ENCODE peak calls at places on chromosome 16, in ten cellular contexts. G is Peyer's patch; J is CD8-positive, alpha-beta T cell; E is fibroblast of mammary gland; X is left ventricle myocardium inferior; Y is AG04449; I is kidney; W is epithelial cell of esophagus; C is PC-9; K is testis. F is an unnamed sample.

GRCh38 chr16:15575293-15576049 is 67.5 kb downstream of the MARF1 start:
- DNase-seq in W (no peak), C (no peak), J (no peak), Y (no peak), E (no peak), K (no peak), G (no peak), X (no peak), I (no peak), F (no peak)

GRCh38 chr16:73076291-73076959 is 28.5 kb upstream of the ZFHX3 start:
- DNase-seq in W (no peak), K (no peak), J (no peak), G (no peak), X (no peak), C (no peak), I (no peak), Y (no peak), E (no peak), F (no peak)

GRCh38 chr16:80518436-80518835 is 22.4 kb upstream of the DYNLRB2 start:
- DNase-seq in W (peak), I (no peak), J (peak), Y (no peak), C (no peak), E (peak), K (no peak), X (no peak), G (no peak), F (peak)

GRCh38 chr16:23842137-23842600 is 6.4 kb downstream of the PRKCB start:
- DNase-seq in Y (no peak), G (no peak), J (no peak), K (no peak), C (no peak), I (no peak), W (no peak), E (no peak), X (no peak), F (no peak)

GRCh38 chr16:71564377-71564967 is 12.4 kb downstream of the TAT start:
- DNase-seq in X (no peak), J (no peak), I (no peak), Y (no peak), W (no peak), C (no peak), G (no peak), K (peak), E (no peak), F (no peak)

GRCh38 chr16:78669994-78670393 is 570.5 kb downstream of the WWOX start:
- DNase-seq in G (no peak), K (peak), I (peak), Y (no peak), E (peak), J (no peak), W (no peak), X (peak), C (no peak), F (no peak)

GRCh38 chr16:57341441-57342303 is 16.9 kb upstream of the CCL22 start:
- DNase-seq in Y (peak), X (no peak), K (no peak), W (peak), I (no peak), J (no peak), E (peak), G (no peak), C (peak), F (peak)

GRCh38 chr16:27700596-27700995 is 150.7 kb downstream of the KATNIP start:
- DNase-seq in K (no peak), J (no peak), W (no peak), I (peak), Y (no peak), E (no peak), X (no peak), G (no peak), C (no peak), F (no peak)

GRCh38 chr16:25143898-25144297 is 32.4 kb downstream of the LCMT1 start:
- DNase-seq in I (no peak), Y (no peak), J (no peak), W (peak), G (no peak), E (no peak), K (no peak), C (no peak), X (no peak), F (no peak)

GRCh38 chr16:79213214-79213613 is 387.3 kb downstream of the MAF start:
- DNase-seq in Y (no peak), K (no peak), E (no peak), J (no peak), X (no peak), G (peak), C (no peak), I (no peak), W (no peak), F (no peak)

GRCh38 chr16:56013962-56014552 is 138.9 kb upstream of the CES5A start:
- DNase-seq in I (no peak), Y (no peak), C (peak), K (peak), J (peak), W (peak), G (no peak), E (peak), X (peak), F (no peak)

GRCh38 chr16:75296606-75297005 is 45.2 kb upstream of the BCAR1 start:
- DNase-seq in W (no peak), Y (no peak), K (peak), I (no peak), J (no peak), C (no peak), E (peak), G (no peak), X (peak), F (peak)

GRCh38 chr16:27795992-27796614 is 246.2 kb downstream of the KATNIP start:
- DNase-seq in X (peak), C (no peak), W (peak), G (no peak), I (peak), E (peak), J (peak), K (peak), Y (no peak), F (peak)

GRCh38 chr16:7257026-7257425 is 75.6 kb upstream of the RBFOX1 start:
- DNase-seq in J (no peak), K (no peak), I (no peak), Y (no peak), X (no peak), E (no peak), W (no peak), C (no peak), G (no peak), F (no peak)

GRCh38 chr16:68355447-68356248 is 44.8 kb downstream of the PRMT7 start:
- DNase-seq in X (no peak), I (peak), Y (no peak), K (no peak), C (no peak), J (no peak), W (no peak), G (no peak), E (no peak), F (no peak)
- TF ChIP-seq CTCF in X (no peak), I (no peak), Y (no peak), K (no peak), C (no peak), J (no peak), W (no peak), G (no peak), E (no peak), F (peak)

DNA sequence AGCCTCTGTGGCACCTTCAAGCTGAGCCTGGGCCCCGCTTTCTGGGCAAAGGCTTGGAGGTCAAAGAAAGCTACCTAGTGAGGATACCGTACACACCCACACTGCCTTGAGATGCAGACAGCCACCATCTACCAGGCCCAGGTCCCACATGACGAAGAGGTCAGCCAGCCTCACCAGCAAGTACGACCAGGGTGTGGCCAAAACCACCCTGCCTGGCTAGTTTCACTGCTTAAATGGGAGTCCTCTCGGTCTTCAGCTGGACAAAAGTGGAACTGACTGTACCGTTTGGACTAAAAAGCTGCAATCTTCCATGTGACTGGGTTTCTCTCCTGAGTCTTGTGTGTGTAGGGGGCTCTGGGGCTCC is 21.6 kb downstream of the VASN start:
- DNase-seq in E (peak), K (no peak), C (peak), X (no peak), J (no peak), I (peak), G (no peak), Y (no peak), W (peak), F (no peak)
- H3K4me3 ChIP-seq in E (no peak), K (no peak), C (no peak), X (no peak), J (no peak), I (no peak), G (no peak), Y (no peak), W (no peak), F (no peak)

GRCh38 chr16:49720225-49720624 is 135.7 kb downstream of the ZNF423 start:
- DNase-seq in J (no peak), G (no peak), K (no peak), Y (no peak), C (no peak), E (no peak), I (no peak), W (no peak), X (no peak), F (no peak)

GRCh38 chr16:49712567-49712966 is 143.3 kb downstream of the ZNF423 start:
- DNase-seq in W (no peak), J (no peak), Y (no peak), G (no peak), E (no peak), C (no peak), K (no peak), I (no peak), X (no peak), F (no peak)

GRCh38 chr16:49717693-49718092 is 138.2 kb downstream of the ZNF423 start:
- DNase-seq in G (no peak), X (no peak), K (no peak), I (no peak), J (no peak), E (no peak), Y (no peak), C (no peak), W (no peak), F (no peak)

GRCh38 chr16:49713770-49714169 is 142.1 kb downstream of the ZNF423 start:
- DNase-seq in K (no peak), C (no peak), I (no peak), J (no peak), G (no peak), Y (no peak), W (no peak), X (no peak), E (no peak), F (no peak)

GRCh38 chr16:49716268-49716667 is 139.6 kb downstream of the ZNF423 start:
- DNase-seq in E (no peak), G (no peak), J (no peak), W (no peak), K (no peak), I (no peak), X (no peak), Y (no peak), C (no peak), F (no peak)
- TF ChIP-seq CTCF in E (no peak), G (no peak), J (no peak), W (no peak), K (no peak), I (no peak), X (no peak), Y (no peak), C (no peak), F (no peak)

DNA sequence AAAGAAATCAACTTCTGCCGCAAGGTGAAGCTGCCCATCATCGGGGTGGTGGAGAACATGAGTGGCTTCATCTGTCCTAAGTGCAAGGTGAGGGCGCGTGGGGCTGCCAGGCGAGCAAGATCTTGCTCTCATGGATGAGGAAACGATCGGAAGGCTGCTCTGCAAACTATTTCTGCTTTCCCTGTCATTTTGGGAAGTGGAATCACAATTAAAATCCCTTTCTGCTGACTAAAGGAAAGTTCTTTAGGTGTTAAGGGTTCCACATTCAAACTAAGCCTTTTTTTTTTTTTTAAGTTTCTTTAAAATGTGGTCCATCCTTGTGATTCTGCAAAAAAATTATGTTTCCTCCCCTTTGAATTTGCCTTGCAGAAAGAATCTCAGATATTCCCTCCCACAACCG is 17.7 kb downstream of the NUBP1 start:
- DNase-seq in I (no peak), G (no peak), X (no peak), K (no peak), E (no peak), W (no peak), C (no peak), Y (no peak), J (no peak), F (no peak)
- H3K4me3 ChIP-seq in I (no peak), G (no peak), X (no peak), K (no peak), E (no peak), W (no peak), C (no peak), Y (no peak), J (no peak), F (no peak)

GRCh38 chr16:49510676-49511305 is 137.2 kb downstream of the C16orf78 start:
- DNase-seq in Y (no peak), E (no peak), W (no peak), X (no peak), C (no peak), I (peak), J (no peak), G (no peak), K (no peak), F (no peak)

GRCh38 chr16:49515016-49515415 is 141.4 kb downstream of the C16orf78 start:
- DNase-seq in E (no peak), X (no peak), K (no peak), Y (no peak), W (no peak), C (no peak), J (no peak), G (no peak), I (peak), F (no peak)

GRCh38 chr16:49514391-49514980 is 140.9 kb downstream of the C16orf78 start:
- DNase-seq in I (peak), K (no peak), Y (no peak), X (no peak), E (no peak), G (no peak), J (no peak), C (no peak), W (no peak), F (no peak)

GRCh38 chr16:49515861-49516260 is 142.3 kb downstream of the C16orf78 start:
- DNase-seq in C (no peak), E (no peak), I (peak), J (no peak), Y (no peak), X (no peak), G (no peak), K (no peak), W (no peak), F (no peak)

DNA sequence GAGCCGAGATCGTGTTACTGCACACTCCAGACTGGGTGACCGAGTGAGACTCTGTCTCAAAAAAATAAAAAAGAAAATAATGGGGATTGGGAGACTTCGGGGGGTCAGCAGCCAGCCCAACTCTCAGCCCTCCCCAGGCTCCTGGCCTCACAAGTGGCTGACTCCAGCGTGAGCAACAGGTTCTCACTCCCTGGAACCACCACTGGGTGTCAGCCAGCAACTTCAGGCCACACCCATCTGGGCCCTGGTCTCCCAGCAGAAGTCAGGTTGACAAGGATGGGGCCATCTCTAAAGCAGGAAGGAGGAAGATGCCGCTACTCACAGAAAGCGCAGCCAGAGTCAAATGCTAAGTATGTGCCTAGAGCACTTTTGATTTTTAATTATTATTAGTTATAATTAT is 139.4 kb downstream of the C16orf78 start:
- DNase-seq in W (no peak), I (peak), E (peak), X (no peak), K (no peak), G (no peak), Y (no peak), J (no peak), C (no peak), F (peak)
- TF ChIP-seq CTCF in W (no peak), I (no peak), E (no peak), X (peak), K (no peak), G (no peak), Y (no peak), J (no peak), C (no peak), F (peak)

F was measured in choroid plexus epithelial cell.